ENCODE peak calls at places on chromosome 19, in four cellular contexts. One of them, this sample, is unnamed. For H3K4me1, the result is how much of the 10 kb centered on the place peaks cover.

GRCh38 chr19:51573331-51573730 is 2.2 kb downstream of the ZNF175 start:
- DNase-seq in hepatocyte: no peak
- DNase-seq in IMR-90: peak
- DNase-seq in small intestine: no peak
- DNase-seq in this sample: no peak

GRCh38 chr19:6150289-6150688 is 14.8 kb downstream of the ACSBG2 start:
- DNase-seq in hepatocyte: no peak
- DNase-seq in IMR-90: peak
- DNase-seq in small intestine: no peak
- DNase-seq in this sample: no peak

GRCh38 chr19:16626796-16627193 is 1.2 kb downstream of the MED26 start:
- DNase-seq in hepatocyte: peak
- DNase-seq in IMR-90: no peak
- DNase-seq in small intestine: no peak
- DNase-seq in this sample: no peak

GRCh38 chr19:35088514-35088913 is 27.1 kb upstream of the FXYD3 start:
- DNase-seq in hepatocyte: peak
- DNase-seq in IMR-90: peak
- DNase-seq in small intestine: no peak
- DNase-seq in this sample: peak

GRCh38 chr19:31955061-31955460 is 390.3 kb upstream of the ZNF507 start:
- DNase-seq in hepatocyte: no peak
- DNase-seq in IMR-90: no peak
- DNase-seq in small intestine: no peak
- DNase-seq in this sample: peak

GRCh38 chr19:17385878-17386611 is 8.0 kb downstream of the CCDC194 start:
- DNase-seq in hepatocyte: peak
- DNase-seq in IMR-90: peak
- DNase-seq in small intestine: peak
- DNase-seq in this sample: peak

GRCh38 chr19:46714523-46715106 is 2.3 kb downstream of the PRKD2 start:
- DNase-seq in hepatocyte: no peak
- DNase-seq in IMR-90: no peak
- DNase-seq in small intestine: no peak
- DNase-seq in this sample: no peak

GRCh38 chr19:35973487-35973886 is 21.5 kb upstream of the SDHAF1 start:
- DNase-seq in hepatocyte: no peak
- DNase-seq in IMR-90: no peak
- DNase-seq in small intestine: no peak
- DNase-seq in this sample: peak

GRCh38 chr19:14561832-14562351 is 10.0 kb downstream of the NDUFB7 start:
- DNase-seq in hepatocyte: peak
- DNase-seq in IMR-90: peak
- DNase-seq in small intestine: no peak
- DNase-seq in this sample: no peak

GRCh38 chr19:16210168-16210567 is 12.5 kb downstream of the AP1M1 start:
- DNase-seq in hepatocyte: no peak
- DNase-seq in IMR-90: no peak
- DNase-seq in small intestine: no peak
- DNase-seq in this sample: no peak

GRCh38 chr19:5358173-5358800 is 17.7 kb upstream of the PTPRS start:
- DNase-seq in hepatocyte: no peak
- DNase-seq in IMR-90: peak
- DNase-seq in small intestine: no peak
- DNase-seq in this sample: no peak

GRCh38 chr19:7799640-7800355 is 30.2 kb upstream of the EVI5L start:
- DNase-seq in hepatocyte: peak
- DNase-seq in IMR-90: peak
- DNase-seq in small intestine: peak
- DNase-seq in this sample: peak

GRCh38 chr19:15015946-15016542 is 33.2 kb upstream of the CASP14 start:
- DNase-seq in hepatocyte: peak
- DNase-seq in IMR-90: no peak
- DNase-seq in small intestine: no peak
- DNase-seq in this sample: peak

GRCh38 chr19:35044317-35045117 is 3.0 kb downstream of the HPN start:
- DNase-seq in hepatocyte: peak
- DNase-seq in IMR-90: peak
- DNase-seq in small intestine: peak
- DNase-seq in this sample: peak

GRCh38 chr19:8484331-8484894 is 18.0 kb downstream of the PRAM1 start:
- DNase-seq in hepatocyte: no peak
- DNase-seq in IMR-90: no peak
- DNase-seq in small intestine: peak
- DNase-seq in this sample: no peak

GRCh38 chr19:55485439-55486011 is 537 bp downstream of the NAT14 start:
- DNase-seq in hepatocyte: no peak
- DNase-seq in IMR-90: no peak
- DNase-seq in small intestine: no peak
- DNase-seq in this sample: peak

GRCh38 chr19:55694241-55694655 is 19.2 kb downstream of the EPN1 start:
- DNase-seq in hepatocyte: no peak
- DNase-seq in IMR-90: no peak
- DNase-seq in small intestine: peak
- DNase-seq in this sample: no peak

GRCh38 chr19:55836340-55836739 is at the start of gene NLRP4:
- DNase-seq in hepatocyte: no peak
- DNase-seq in IMR-90: no peak
- DNase-seq in small intestine: no peak
- DNase-seq in this sample: no peak

GRCh38 chr19:46737761-46738171 is 8.1 kb upstream of the FKRP start:
- DNase-seq in hepatocyte: no peak
- DNase-seq in IMR-90: no peak
- DNase-seq in small intestine: no peak
- DNase-seq in this sample: no peak

GRCh38 chr19:45934551-45935230 is 20.1 kb upstream of the NANOS2 start:
- DNase-seq in hepatocyte: no peak
- DNase-seq in IMR-90: no peak
- DNase-seq in small intestine: no peak
- DNase-seq in this sample: no peak

GRCh38 chr19:20928371-20928770 is 5.3 kb downstream of the ZNF85 start:
- DNase-seq in hepatocyte: no peak
- DNase-seq in IMR-90: peak
- DNase-seq in small intestine: no peak
- DNase-seq in this sample: peak

GRCh38 chr19:48674921-48675824 is 2.4 kb upstream of the NTN5 start:
- DNase-seq in hepatocyte: peak
- DNase-seq in IMR-90: peak
- DNase-seq in small intestine: peak
- DNase-seq in this sample: peak

GRCh38 chr19:5001547-5002131 is 32.7 kb downstream of the KDM4B start:
- DNase-seq in hepatocyte: peak
- DNase-seq in IMR-90: peak
- DNase-seq in small intestine: peak
- DNase-seq in this sample: peak

GRCh38 chr19:54029930-54030490 is 33.7 kb downstream of the VSTM1 start:
- DNase-seq in hepatocyte: peak
- DNase-seq in IMR-90: peak
- DNase-seq in small intestine: peak
- DNase-seq in this sample: peak

GRCh38 chr19:16200776-16201391 is 3.2 kb downstream of the AP1M1 start:
- DNase-seq in hepatocyte: no peak
- DNase-seq in IMR-90: no peak
- DNase-seq in small intestine: peak
- DNase-seq in this sample: no peak

GRCh38 chr19:6766357-6767080 is 716 bp downstream of the SH2D3A start:
- DNase-seq in hepatocyte: no peak
- DNase-seq in IMR-90: no peak
- DNase-seq in small intestine: peak
- DNase-seq in this sample: no peak

GRCh38 chr19:47601180-47601904 is 7.6 kb upstream of the BICRA start:
- DNase-seq in hepatocyte: peak
- DNase-seq in IMR-90: no peak
- DNase-seq in small intestine: peak
- DNase-seq in this sample: no peak

GRCh38 chr19:57280913-57281425 is 684 bp downstream of the ZNF460 start:
- DNase-seq in hepatocyte: peak
- DNase-seq in IMR-90: no peak
- DNase-seq in small intestine: peak
- DNase-seq in this sample: peak

GRCh38 chr19:6362351-6362801 is 1.0 kb downstream of the CLPP start:
- DNase-seq in hepatocyte: no peak
- DNase-seq in IMR-90: no peak
- DNase-seq in small intestine: peak
- DNase-seq in this sample: no peak

GRCh38 chr19:30393046-30393445 is 20.9 kb downstream of the ZNF536 start:
- DNase-seq in hepatocyte: no peak
- DNase-seq in IMR-90: no peak
- DNase-seq in small intestine: no peak
- DNase-seq in this sample: no peak

GRCh38 chr19:39372047-39372802 is 18.7 kb downstream of the PAF1 start:
- DNase-seq in hepatocyte: peak
- DNase-seq in IMR-90: peak
- DNase-seq in small intestine: no peak
- DNase-seq in this sample: no peak

GRCh38 chr19:35710784-35711723 is 6.7 kb downstream of the ZBTB32 start:
- DNase-seq in hepatocyte: no peak
- DNase-seq in IMR-90: no peak
- DNase-seq in small intestine: no peak
- DNase-seq in this sample: no peak

GRCh38 chr19:5138606-5139594 is 170.0 kb downstream of the KDM4B start:
- DNase-seq in hepatocyte: no peak
- DNase-seq in IMR-90: peak
- DNase-seq in small intestine: peak
- DNase-seq in this sample: peak

GRCh38 chr19:947707-948533 is 22.1 kb downstream of the ARID3A start:
- DNase-seq in hepatocyte: peak
- DNase-seq in IMR-90: no peak
- DNase-seq in small intestine: no peak
- DNase-seq in this sample: no peak

GRCh38 chr19:14476663-14477401 is 1.7 kb upstream of the PTGER1 start:
- DNase-seq in hepatocyte: peak
- DNase-seq in IMR-90: peak
- DNase-seq in small intestine: peak
- DNase-seq in this sample: no peak

GRCh38 chr19:3075605-3076431 is 13.5 kb upstream of the TLE5 start:
- DNase-seq in hepatocyte: peak
- DNase-seq in IMR-90: no peak
- DNase-seq in small intestine: peak
- DNase-seq in this sample: no peak

GRCh38 chr19:44846455-44847143 is 502 bp downstream of the NECTIN2 start:
- DNase-seq in hepatocyte: peak
- DNase-seq in IMR-90: no peak
- DNase-seq in small intestine: no peak
- DNase-seq in this sample: peak
- H3K4me1 ChIP-seq in hepatocyte: under half
- H3K4me1 ChIP-seq in IMR-90: under half
- H3K4me1 ChIP-seq in small intestine: under half
- H3K4me1 ChIP-seq in this sample: under half

GRCh38 chr19:10625003-10625761 is at the start of gene SLC44A2:
- DNase-seq in hepatocyte: peak
- DNase-seq in IMR-90: peak
- DNase-seq in small intestine: peak
- DNase-seq in this sample: peak
- H3K4me3 ChIP-seq in hepatocyte: peak
- H3K4me3 ChIP-seq in IMR-90: peak
- H3K4me3 ChIP-seq in small intestine: peak
- H3K4me3 ChIP-seq in this sample: peak

GRCh38 chr19:43763473-43763939 is 8.7 kb upstream of the SMG9 start:
- DNase-seq in hepatocyte: no peak
- DNase-seq in IMR-90: peak
- DNase-seq in small intestine: no peak
- DNase-seq in this sample: no peak
- H3K4me1 ChIP-seq in hepatocyte: under half
- H3K4me1 ChIP-seq in IMR-90: under half
- H3K4me1 ChIP-seq in small intestine: under half
- H3K4me1 ChIP-seq in this sample: under half

GRCh38 chr19:44749318-44749717 is 810 bp downstream of the BCL3 start:
- DNase-seq in hepatocyte: no peak
- DNase-seq in IMR-90: no peak
- DNase-seq in small intestine: peak
- DNase-seq in this sample: no peak
- H3K4me3 ChIP-seq in hepatocyte: peak
- H3K4me3 ChIP-seq in IMR-90: peak
- H3K4me3 ChIP-seq in small intestine: peak
- H3K4me3 ChIP-seq in this sample: peak

GRCh38 chr19:18847516-18848463 is 16.0 kb downstream of the UPF1 start:
- DNase-seq in hepatocyte: no peak
- DNase-seq in IMR-90: no peak
- DNase-seq in small intestine: no peak
- DNase-seq in this sample: no peak

GRCh38 chr19:18845961-18846360 is 14.2 kb downstream of the UPF1 start:
- DNase-seq in hepatocyte: no peak
- DNase-seq in IMR-90: no peak
- DNase-seq in small intestine: no peak
- DNase-seq in this sample: no peak

GRCh38 chr19:18848860-18849661 is 17.3 kb downstream of the UPF1 start:
- DNase-seq in hepatocyte: no peak
- DNase-seq in IMR-90: peak
- DNase-seq in small intestine: no peak
- DNase-seq in this sample: no peak

GRCh38 chr19:18844806-18845329 is 13.1 kb downstream of the UPF1 start:
- DNase-seq in hepatocyte: no peak
- DNase-seq in IMR-90: no peak
- DNase-seq in small intestine: no peak
- DNase-seq in this sample: no peak

DNA sequence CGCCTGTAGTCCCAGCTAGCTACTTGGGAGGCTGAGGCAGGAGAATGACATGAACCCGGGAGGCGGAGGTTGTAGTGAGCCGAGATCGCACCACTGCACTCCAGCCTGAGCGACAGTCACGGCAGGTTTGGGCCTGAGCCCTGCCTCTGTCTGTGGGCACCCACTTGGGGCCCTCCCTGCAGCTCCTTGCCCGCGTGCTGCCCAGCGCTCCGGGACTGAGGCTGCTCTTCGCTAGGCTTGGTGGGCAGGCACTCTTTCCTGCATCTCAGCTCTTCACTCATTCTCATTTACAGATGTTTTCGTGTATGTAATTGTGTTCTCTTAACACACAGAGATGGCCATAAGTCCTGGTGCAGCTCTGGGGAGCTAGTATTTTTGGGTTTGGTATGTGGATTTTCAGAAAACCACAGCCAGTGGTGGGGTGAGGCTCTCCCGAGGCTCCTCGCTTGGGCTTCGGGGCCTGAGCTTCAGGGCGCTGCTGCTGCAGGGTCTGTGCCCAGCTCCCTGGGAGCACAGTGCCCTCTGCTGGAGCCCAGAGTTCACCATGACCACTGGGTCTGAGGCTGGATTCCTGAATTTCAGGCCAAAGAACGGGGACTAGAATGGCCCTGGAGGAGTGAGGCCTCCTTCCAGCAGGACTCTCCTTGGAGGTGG is 15.2 kb downstream of the UPF1 start:
- DNase-seq in hepatocyte: peak
- DNase-seq in IMR-90: peak
- DNase-seq in small intestine: peak
- DNase-seq in this sample: peak
- H3K4me1 ChIP-seq in hepatocyte: under half
- H3K4me1 ChIP-seq in IMR-90: under half
- H3K4me1 ChIP-seq in small intestine: under half
- H3K4me1 ChIP-seq in this sample: under half

GRCh38 chr19:2016041-2016807 is 710 bp upstream of the BTBD2 start:
- DNase-seq in hepatocyte: peak
- DNase-seq in IMR-90: peak
- DNase-seq in small intestine: peak
- DNase-seq in this sample: peak
- H3K4me3 ChIP-seq in hepatocyte: no peak
- H3K4me3 ChIP-seq in IMR-90: peak
- H3K4me3 ChIP-seq in small intestine: peak
- H3K4me3 ChIP-seq in this sample: peak